ENCODE peak calls at places on chromosomes 3 and 15, in six cellular contexts. One of them, this sample, is unnamed.

GRCh38 chr15:38257676-38258075 is 5.0 kb downstream of the SPRED1 start:
- DNase-seq in stomach: no peak
- DNase-seq in upper lobe of left lung: no peak
- DNase-seq in vagina: no peak
- DNase-seq in GM23338: no peak
- DNase-seq in suprapubic skin: no peak
- DNase-seq in this sample: no peak

GRCh38 chr15:78394981-78395619 is 42.9 kb upstream of the IREB2 start:
- DNase-seq in GM23338: peak; percentile 57
- DNase-seq in vagina: no peak
- DNase-seq in stomach: peak; percentile 13
- DNase-seq in upper lobe of left lung: no peak
- DNase-seq in suprapubic skin: no peak
- DNase-seq in this sample: no peak

GRCh38 chr15:69729167-69729748 is 276.6 kb downstream of the RPLP1 start:
- DNase-seq in upper lobe of left lung: no peak
- DNase-seq in suprapubic skin: no peak
- DNase-seq in stomach: peak; percentile 58
- DNase-seq in vagina: no peak
- DNase-seq in GM23338: peak; percentile 70
- DNase-seq in this sample: no peak

GRCh38 chr15:40739854-40740253 is 15.2 kb downstream of the RMDN3 start:
- DNase-seq in suprapubic skin: peak; percentile 7
- DNase-seq in vagina: no peak
- DNase-seq in upper lobe of left lung: no peak
- DNase-seq in stomach: no peak
- DNase-seq in GM23338: peak; percentile 47
- DNase-seq in this sample: no peak

GRCh38 chr15:91271565-91272153 is 171.6 kb downstream of the SV2B start:
- DNase-seq in upper lobe of left lung: no peak
- DNase-seq in stomach: peak; percentile 58
- DNase-seq in GM23338: peak; percentile 91
- DNase-seq in suprapubic skin: no peak
- DNase-seq in vagina: no peak
- DNase-seq in this sample: peak; percentile 30

GRCh38 chr15:62782100-62782791 is 260.3 kb upstream of the TPM1 start:
- DNase-seq in stomach: peak; percentile 86
- DNase-seq in GM23338: peak; percentile 74
- DNase-seq in vagina: no peak
- DNase-seq in upper lobe of left lung: no peak
- DNase-seq in suprapubic skin: no peak
- DNase-seq in this sample: peak; percentile 93

GRCh38 chr3:23740517-23741402 is 65.0 kb upstream of the UBE2E1 start:
- DNase-seq in vagina: no peak
- DNase-seq in upper lobe of left lung: no peak
- DNase-seq in stomach: peak; percentile 55
- DNase-seq in suprapubic skin: no peak
- DNase-seq in GM23338: no peak
- DNase-seq in this sample: no peak

GRCh38 chr15:77654975-77655374 is 22.3 kb upstream of the LINGO1 start:
- DNase-seq in suprapubic skin: no peak
- DNase-seq in GM23338: peak; percentile 86
- DNase-seq in upper lobe of left lung: no peak
- DNase-seq in stomach: no peak
- DNase-seq in vagina: no peak
- DNase-seq in this sample: no peak

GRCh38 chr3:99872633-99873254 is 55.1 kb downstream of the CMSS1 start:
- DNase-seq in GM23338: no peak
- DNase-seq in stomach: no peak
- DNase-seq in upper lobe of left lung: no peak
- DNase-seq in vagina: no peak
- DNase-seq in suprapubic skin: no peak
- DNase-seq in this sample: no peak

GRCh38 chr3:172332256-172333041 is 115.8 kb downstream of the GHSR start:
- DNase-seq in GM23338: peak; percentile 67
- DNase-seq in upper lobe of left lung: no peak
- DNase-seq in suprapubic skin: no peak
- DNase-seq in vagina: no peak
- DNase-seq in stomach: peak; percentile 76
- DNase-seq in this sample: peak; percentile 52

GRCh38 chr3:8810561-8810960 is 41.1 kb upstream of the OXTR start:
- DNase-seq in vagina: no peak
- DNase-seq in stomach: no peak
- DNase-seq in GM23338: no peak
- DNase-seq in suprapubic skin: no peak
- DNase-seq in upper lobe of left lung: no peak
- DNase-seq in this sample: no peak

GRCh38 chr15:96560246-96560895 is 229.9 kb downstream of the NR2F2 start:
- DNase-seq in suprapubic skin: no peak
- DNase-seq in stomach: no peak
- DNase-seq in GM23338: no peak
- DNase-seq in vagina: no peak
- DNase-seq in upper lobe of left lung: no peak
- DNase-seq in this sample: no peak

GRCh38 chr3:136135039-136135802 is 60.9 kb downstream of the MSL2 start:
- DNase-seq in vagina: no peak
- DNase-seq in suprapubic skin: no peak
- DNase-seq in GM23338: no peak
- DNase-seq in stomach: no peak
- DNase-seq in upper lobe of left lung: no peak
- DNase-seq in this sample: no peak

GRCh38 chr3:17466028-17466427 is 276.4 kb downstream of the TBC1D5 start:
- DNase-seq in GM23338: no peak
- DNase-seq in suprapubic skin: no peak
- DNase-seq in stomach: no peak
- DNase-seq in vagina: no peak
- DNase-seq in upper lobe of left lung: no peak
- DNase-seq in this sample: no peak

GRCh38 chr3:12679468-12679867 is 15.6 kb upstream of the RAF1 start:
- DNase-seq in stomach: no peak
- DNase-seq in vagina: no peak
- DNase-seq in upper lobe of left lung: no peak
- DNase-seq in GM23338: no peak
- DNase-seq in suprapubic skin: no peak
- DNase-seq in this sample: no peak

GRCh38 chr15:34582461-34583357 is 742 bp downstream of the GOLGA8B start:
- DNase-seq in vagina: no peak
- DNase-seq in GM23338: peak; percentile 40
- DNase-seq in suprapubic skin: no peak
- DNase-seq in stomach: peak; percentile 45
- DNase-seq in upper lobe of left lung: peak; percentile 88
- DNase-seq in this sample: no peak

GRCh38 chr3:56595956-56596355 is 39.0 kb downstream of the CCDC66 start:
- DNase-seq in vagina: no peak
- DNase-seq in upper lobe of left lung: no peak
- DNase-seq in stomach: no peak
- DNase-seq in GM23338: no peak
- DNase-seq in suprapubic skin: no peak
- DNase-seq in this sample: no peak

GRCh38 chr15:48283361-48284157 is 47.7 kb upstream of the DUT start:
- DNase-seq in stomach: no peak
- DNase-seq in suprapubic skin: no peak
- DNase-seq in upper lobe of left lung: no peak
- DNase-seq in GM23338: no peak
- DNase-seq in vagina: no peak
- DNase-seq in this sample: no peak

GRCh38 chr3:153158961-153159735 is 2.9 kb upstream of the RAP2B start:
- DNase-seq in GM23338: no peak
- DNase-seq in stomach: no peak
- DNase-seq in suprapubic skin: no peak
- DNase-seq in upper lobe of left lung: no peak
- DNase-seq in vagina: no peak
- DNase-seq in this sample: no peak

GRCh38 chr3:3027976-3028567 is 82.1 kb downstream of the IL5RA start:
- DNase-seq in stomach: no peak
- DNase-seq in vagina: no peak
- DNase-seq in GM23338: no peak
- DNase-seq in suprapubic skin: no peak
- DNase-seq in upper lobe of left lung: no peak
- DNase-seq in this sample: no peak

GRCh38 chr3:171384101-171384891 is 75.9 kb downstream of the TNIK start:
- DNase-seq in stomach: no peak
- DNase-seq in suprapubic skin: no peak
- DNase-seq in GM23338: peak; percentile 62
- DNase-seq in upper lobe of left lung: no peak
- DNase-seq in vagina: no peak
- DNase-seq in this sample: no peak

GRCh38 chr3:154431043-154431442 is 1.1 kb upstream of the GPR149 start:
- DNase-seq in GM23338: no peak
- DNase-seq in stomach: no peak
- DNase-seq in suprapubic skin: no peak
- DNase-seq in upper lobe of left lung: no peak
- DNase-seq in vagina: no peak
- DNase-seq in this sample: no peak

GRCh38 chr15:79157631-79158592 is 67.3 kb upstream of the RASGRF1 start:
- DNase-seq in stomach: no peak
- DNase-seq in upper lobe of left lung: peak; percentile 29
- DNase-seq in suprapubic skin: no peak
- DNase-seq in vagina: peak; percentile 85
- DNase-seq in GM23338: no peak
- DNase-seq in this sample: no peak

GRCh38 chr3:39327746-39328349 is 1.7 kb upstream of the CCR8 start:
- DNase-seq in stomach: no peak
- DNase-seq in GM23338: no peak
- DNase-seq in upper lobe of left lung: no peak
- DNase-seq in suprapubic skin: no peak
- DNase-seq in vagina: no peak
- DNase-seq in this sample: no peak

GRCh38 chr15:57403532-57403931 is 27.2 kb downstream of the CGNL1 start:
- DNase-seq in suprapubic skin: no peak
- DNase-seq in GM23338: no peak
- DNase-seq in upper lobe of left lung: no peak
- DNase-seq in stomach: no peak
- DNase-seq in vagina: no peak
- DNase-seq in this sample: no peak

GRCh38 chr15:55915221-55915620 is 78.2 kb downstream of the NEDD4 start:
- DNase-seq in suprapubic skin: no peak
- DNase-seq in vagina: no peak
- DNase-seq in stomach: no peak
- DNase-seq in GM23338: no peak
- DNase-seq in upper lobe of left lung: no peak
- DNase-seq in this sample: no peak

GRCh38 chr15:55907797-55908196 is 85.6 kb downstream of the NEDD4 start:
- DNase-seq in vagina: no peak
- DNase-seq in suprapubic skin: no peak
- DNase-seq in GM23338: no peak
- DNase-seq in upper lobe of left lung: no peak
- DNase-seq in stomach: no peak
- DNase-seq in this sample: no peak

GRCh38 chr15:55914446-55914845 is 79.0 kb downstream of the NEDD4 start:
- DNase-seq in GM23338: no peak
- DNase-seq in suprapubic skin: no peak
- DNase-seq in stomach: no peak
- DNase-seq in vagina: no peak
- DNase-seq in upper lobe of left lung: no peak
- DNase-seq in this sample: no peak

GRCh38 chr15:55912982-55913381 is 80.4 kb downstream of the NEDD4 start:
- DNase-seq in vagina: no peak
- DNase-seq in suprapubic skin: no peak
- DNase-seq in upper lobe of left lung: no peak
- DNase-seq in GM23338: no peak
- DNase-seq in stomach: no peak
- DNase-seq in this sample: no peak

GRCh38 chr15:55909036-55909811 is 84.2 kb downstream of the NEDD4 start:
- DNase-seq in upper lobe of left lung: no peak
- DNase-seq in vagina: no peak
- DNase-seq in suprapubic skin: no peak
- DNase-seq in stomach: no peak
- DNase-seq in GM23338: no peak
- DNase-seq in this sample: no peak
- TF ChIP-seq POLR2AphosphoS5 in upper lobe of left lung: no peak
- TF ChIP-seq POLR2AphosphoS5 in vagina: no peak
- TF ChIP-seq POLR2AphosphoS5 in suprapubic skin: no peak
- TF ChIP-seq POLR2AphosphoS5 in stomach: no peak
- TF ChIP-seq POLR2AphosphoS5 in GM23338: no peak
- TF ChIP-seq POLR2AphosphoS5 in this sample: no peak

GRCh38 chr3:108073712-108074431 is 17.0 kb downstream of the CD47 start:
- DNase-seq in vagina: no peak
- DNase-seq in stomach: no peak
- DNase-seq in upper lobe of left lung: no peak
- DNase-seq in suprapubic skin: no peak
- DNase-seq in GM23338: no peak
- DNase-seq in this sample: no peak
- H3K4me3 ChIP-seq in vagina: no peak overlapping the region
- H3K4me3 ChIP-seq in stomach: no peak overlapping the region
- H3K4me3 ChIP-seq in upper lobe of left lung: no peak overlapping the region
- H3K4me3 ChIP-seq in suprapubic skin: no peak overlapping the region
- H3K4me3 ChIP-seq in GM23338: no peak overlapping the region
- H3K4me3 ChIP-seq in this sample: no peak overlapping the region

GRCh38 chr15:100684591-100684990 is 82.2 kb downstream of the ASB7 start:
- DNase-seq in suprapubic skin: no peak
- DNase-seq in GM23338: no peak
- DNase-seq in vagina: no peak
- DNase-seq in upper lobe of left lung: no peak
- DNase-seq in stomach: no peak
- DNase-seq in this sample: no peak

GRCh38 chr15:100688549-100689120 is 86.2 kb downstream of the ASB7 start:
- DNase-seq in vagina: no peak
- DNase-seq in GM23338: no peak
- DNase-seq in upper lobe of left lung: no peak
- DNase-seq in suprapubic skin: no peak
- DNase-seq in stomach: no peak
- DNase-seq in this sample: no peak

GRCh38 chr15:100687532-100688215 is 85.3 kb downstream of the ASB7 start:
- DNase-seq in vagina: no peak
- DNase-seq in suprapubic skin: no peak
- DNase-seq in upper lobe of left lung: no peak
- DNase-seq in stomach: no peak
- DNase-seq in GM23338: no peak
- DNase-seq in this sample: no peak

GRCh38 chr15:100686021-100686724 is 83.8 kb downstream of the ASB7 start:
- DNase-seq in vagina: no peak
- DNase-seq in suprapubic skin: peak; percentile 88
- DNase-seq in stomach: no peak
- DNase-seq in GM23338: no peak
- DNase-seq in upper lobe of left lung: no peak
- DNase-seq in this sample: no peak

GRCh38 chr15:100686725-100687488 is 84.5 kb downstream of the ASB7 start:
- DNase-seq in stomach: no peak
- DNase-seq in upper lobe of left lung: no peak
- DNase-seq in suprapubic skin: no peak
- DNase-seq in GM23338: no peak
- DNase-seq in vagina: no peak
- DNase-seq in this sample: no peak
- H3K27ac ChIP-seq in stomach: peak overlapping the region; percentile 71
- H3K27ac ChIP-seq in upper lobe of left lung: no peak overlapping the region
- H3K27ac ChIP-seq in suprapubic skin: peak overlapping the region; percentile 68
- H3K27ac ChIP-seq in GM23338: no peak overlapping the region
- H3K27ac ChIP-seq in vagina: no peak overlapping the region
- H3K27ac ChIP-seq in this sample: no peak overlapping the region

DNA sequence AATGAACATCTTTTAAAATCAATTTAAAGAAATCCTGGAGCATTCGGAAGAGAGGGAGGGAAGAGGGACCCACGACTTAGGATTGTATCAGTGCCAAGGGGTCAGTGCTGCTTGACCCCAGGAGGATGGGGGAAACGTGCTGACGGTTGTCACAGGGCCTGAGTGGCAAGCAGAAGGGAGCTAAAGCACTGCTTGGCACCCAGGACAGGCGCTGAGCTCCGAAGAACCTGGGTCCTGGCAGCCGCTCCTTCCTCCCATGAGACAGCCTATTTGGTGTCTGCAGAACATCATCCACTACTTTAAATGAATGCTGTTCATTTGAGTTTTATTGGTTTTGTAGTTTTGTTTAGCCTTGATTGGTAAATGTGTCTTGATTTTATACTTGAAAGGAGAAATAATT is 54.5 kb downstream of the RGMA start:
- DNase-seq in upper lobe of left lung: no peak
- DNase-seq in vagina: no peak
- DNase-seq in GM23338: no peak
- DNase-seq in suprapubic skin: peak; percentile 54
- DNase-seq in stomach: peak; percentile 9
- DNase-seq in this sample: peak; percentile 24
- TF ChIP-seq POLR2AphosphoS5 in upper lobe of left lung: no peak
- TF ChIP-seq POLR2AphosphoS5 in vagina: no peak
- TF ChIP-seq POLR2AphosphoS5 in GM23338: no peak
- TF ChIP-seq POLR2AphosphoS5 in suprapubic skin: no peak
- TF ChIP-seq POLR2AphosphoS5 in stomach: no peak
- TF ChIP-seq POLR2AphosphoS5 in this sample: no peak

This sample was measured in breast epithelium.